ENCODE peak calls at places on chromosomes 12 and 14, in seven cellular contexts. E, R, C, A, P, I and Z are unnamed samples.

GRCh38 chr12:46372852-46373302 is 304 bp upstream of the SLC38A2 start:
- DNase-seq in I (no peak), R (no peak), A (no peak), P (no peak), E (no peak), C (no peak), Z (peak)

GRCh38 chr12:118494776-118495175 is 118.4 kb downstream of the SUDS3 start:
- DNase-seq in E (no peak), R (no peak), I (no peak), C (no peak), A (no peak), P (no peak), Z (no peak)

GRCh38 chr12:103028881-103029280 is 71.4 kb downstream of the ASCL1 start:
- DNase-seq in C (no peak), I (no peak), A (no peak), R (peak), E (no peak), P (no peak), Z (no peak)

GRCh38 chr12:12600659-12601058 is 11.0 kb upstream of the CREBL2 start:
- DNase-seq in P (no peak), E (no peak), I (peak), A (no peak), C (no peak), R (no peak), Z (no peak)

GRCh38 chr12:122336015-122336946 is 70.0 kb upstream of the VPS33A start:
- DNase-seq in A (peak), E (peak), C (no peak), R (peak), I (peak), P (peak), Z (peak)

GRCh38 chr12:108364879-108365278 is 25.8 kb upstream of the CMKLR1 start:
- DNase-seq in I (no peak), R (no peak), A (no peak), E (no peak), C (no peak), P (no peak), Z (no peak)

GRCh38 chr12:112537710-112538396 is 119.1 kb downstream of the PTPN11 start:
- DNase-seq in I (peak), P (peak), E (no peak), C (no peak), A (peak), R (no peak), Z (peak)

GRCh38 chr12:17579148-17580026 is 510.6 kb downstream of the RERGL start:
- DNase-seq in P (no peak), I (peak), R (no peak), C (peak), E (no peak), A (no peak), Z (no peak)

GRCh38 chr12:77998236-77998786 is 167.6 kb downstream of the NAV3 start:
- DNase-seq in E (no peak), I (no peak), A (no peak), P (no peak), C (no peak), R (no peak), Z (no peak)

GRCh38 chr12:2501464-2502181 is 293.1 kb upstream of the FKBP4 start:
- DNase-seq in I (no peak), P (peak), R (no peak), A (no peak), C (no peak), E (no peak), Z (peak)

GRCh38 chr12:27547592-27547991 is 23.6 kb downstream of the PPFIBP1 start:
- DNase-seq in I (no peak), R (no peak), E (no peak), A (no peak), P (no peak), C (no peak), Z (no peak)

GRCh38 chr14:105859717-105860614 is 333.6 kb downstream of the TMEM121 start:
- DNase-seq in R (no peak), I (peak), P (no peak), A (no peak), E (peak), C (no peak), Z (no peak)

GRCh38 chr12:11741434-11742092 is 92.1 kb downstream of the ETV6 start:
- DNase-seq in C (no peak), A (no peak), R (no peak), P (no peak), I (no peak), E (no peak), Z (no peak)

GRCh38 chr12:112374166-112374740 is 8.0 kb downstream of the HECTD4 start:
- DNase-seq in P (no peak), R (no peak), C (no peak), I (no peak), A (no peak), E (no peak), Z (no peak)

GRCh38 chr12:45655186-45655585 is 74.3 kb upstream of the ARID2 start:
- DNase-seq in R (peak), E (peak), C (peak), P (no peak), A (peak), I (no peak), Z (no peak)

GRCh38 chr12:53427905-53428594 is 4.4 kb downstream of the AMHR2 start:
- DNase-seq in I (no peak), P (no peak), E (no peak), R (no peak), A (no peak), C (no peak), Z (no peak)

GRCh38 chr12:74337951-74338350 is 199.7 kb upstream of the ATXN7L3B start:
- DNase-seq in R (no peak), E (no peak), C (no peak), A (no peak), I (no peak), P (no peak), Z (no peak)